ENCODE peak calls at places on chromosomes 11 and 22, in four cellular contexts. L is A549, Y is K562, R is H1. V is an unnamed sample.

GRCh38 chr11:94068764-94069163 is 47.6 kb downstream of the HEPHL1 start:
- DNase-seq in Y (no peak), L (no peak), R (no peak), V (no peak)

GRCh38 chr11:128521697-128522062 is 65.7 kb downstream of the ETS1 start:
- DNase-seq in L (no peak), Y (no peak), R (peak), V (no peak)

GRCh38 chr22:44195189-44195871 is 14.6 kb downstream of the PARVG start:
- DNase-seq in R (no peak), L (no peak), Y (no peak), V (no peak)

GRCh38 chr11:16000065-16000464 is 356.3 kb downstream of the SOX6 start:
- DNase-seq in Y (no peak), L (no peak), R (no peak), V (no peak)

GRCh38 chr11:114151631-114152030 is 92.1 kb downstream of the ZBTB16 start:
- DNase-seq in L (no peak), R (no peak), Y (no peak), V (no peak)

GRCh38 chr11:44529895-44530412 is 35.5 kb upstream of the CD82 start:
- DNase-seq in R (no peak), Y (no peak), L (no peak), V (no peak)

GRCh38 chr22:44192098-44192810 is 11.5 kb downstream of the PARVG start:
- DNase-seq in R (peak), Y (peak), L (no peak), V (no peak)

GRCh38 chr11:68827733-68828132 is 14.0 kb downstream of the CPT1A start:
- DNase-seq in Y (no peak), R (no peak), L (no peak), V (no peak)

GRCh38 chr11:6079463-6079862 is 28.0 kb upstream of the OR56B4 start:
- DNase-seq in Y (no peak), L (no peak), R (no peak), V (no peak)

GRCh38 chr11:14184548-14184947 is 174.4 kb downstream of the RRAS2 start:
- DNase-seq in R (no peak), L (no peak), Y (no peak), V (no peak)

GRCh38 chr22:49521787-49522224 is 305.9 kb downstream of the BRD1 start:
- DNase-seq in Y (no peak), L (no peak), R (no peak), V (no peak)

GRCh38 chr22:26588749-26589366 is 1.1 kb downstream of the TPST2 start:
- DNase-seq in Y (no peak), L (no peak), R (no peak), V (no peak)

GRCh38 chr22:26585104-26585790 is 4.7 kb downstream of the TPST2 start:
- DNase-seq in R (no peak), Y (no peak), L (no peak), V (no peak)

GRCh38 chr22:26587991-26588613 is 1.8 kb downstream of the TPST2 start:
- DNase-seq in Y (no peak), L (no peak), R (no peak), V (no peak)

GRCh38 chr22:26589367-26589844 is 526 bp downstream of the TPST2 start:
- DNase-seq in R (peak), L (no peak), Y (peak), V (no peak)

GRCh38 chr22:26586556-26587325 is 3.2 kb downstream of the TPST2 start:
- DNase-seq in L (no peak), Y (no peak), R (no peak), V (no peak)
- TF ChIP-seq HDAC2 in L (no peak), Y (no peak), R (no peak), V (no peak)

GRCh38 chr11:72745511-72745910 is 6.7 kb downstream of the ARAP1 start:
- DNase-seq in L (no peak), R (no peak), Y (no peak), V (no peak)
- TF ChIP-seq HDAC2 in L (no peak), R (no peak), Y (no peak), V (no peak)

DNA sequence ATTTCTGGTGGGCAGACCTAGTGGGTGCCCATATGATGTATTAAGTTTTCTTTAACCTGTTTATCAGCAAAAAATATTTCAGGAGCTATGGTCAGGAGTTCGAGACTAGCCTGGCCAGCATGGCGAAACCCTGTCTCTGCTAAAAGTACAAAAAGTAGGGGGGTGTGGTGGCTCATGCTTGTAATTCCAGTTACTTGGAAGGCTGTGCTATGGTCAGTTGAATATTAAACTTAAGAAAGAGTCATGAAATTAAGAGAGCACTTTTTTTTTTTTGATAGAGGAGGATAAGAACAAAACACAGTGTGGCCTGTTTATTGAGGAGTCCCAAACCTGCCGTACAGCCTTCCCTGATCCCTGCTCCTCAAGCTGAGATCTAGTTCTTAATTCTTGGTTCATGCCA is 29.8 kb downstream of the OR6Q1 start:
- DNase-seq in Y (no peak), R (no peak), L (no peak), V (no peak)
- TF ChIP-seq HDAC2 in Y (no peak), R (no peak), L (no peak), V (no peak)

GRCh38 chr11:117230286-117230961 is 1.4 kb downstream of the PCSK7 start:
- DNase-seq in R (no peak), Y (no peak), L (no peak), V (peak)
- TF ChIP-seq HDAC2 in R (no peak), Y (no peak), L (no peak), V (no peak)

V was measured in GM12878.